ENCODE peak calls at places on chromosomes 16 and 17, in six cellular contexts. M, A, L, H, K and Y are unnamed samples.

GRCh38 chr17:75503976-75504346 is 11.4 kb downstream of the CASKIN2 start:
- DNase-seq in H (no peak), K (no peak), A (no peak), M (no peak), L (no peak), Y (no peak)

GRCh38 chr16:74997042-74997491 is 1.8 kb upstream of the ZNRF1 start:
- DNase-seq in M (no peak), A (no peak), H (peak), K (no peak), L (no peak), Y (no peak)

GRCh38 chr17:71237903-71238538 is 882.8 kb upstream of the SOX9 start:
- DNase-seq in A (no peak), K (no peak), H (peak), M (peak), L (peak), Y (no peak)

GRCh38 chr16:30434852-30435251 is 5.0 kb upstream of the DCTPP1 start:
- DNase-seq in M (no peak), A (no peak), K (no peak), H (no peak), L (no peak), Y (no peak)

GRCh38 chr17:46771601-46772012 is 46.9 kb downstream of the WNT3 start:
- DNase-seq in L (no peak), A (peak), H (peak), K (no peak), M (peak), Y (peak)

GRCh38 chr16:53090591-53091507 is 36.1 kb downstream of the CHD9 start:
- DNase-seq in H (peak), M (peak), L (peak), K (no peak), A (no peak), Y (no peak)

GRCh38 chr17:51258756-51259573 is 884 bp downstream of the MBTD1 start:
- DNase-seq in M (peak), H (peak), L (no peak), A (no peak), K (no peak), Y (peak)

GRCh38 chr16:2429771-2430663 is 770 bp downstream of the CCNF start:
- DNase-seq in M (peak), L (peak), K (no peak), A (no peak), H (peak), Y (no peak)

DNA sequence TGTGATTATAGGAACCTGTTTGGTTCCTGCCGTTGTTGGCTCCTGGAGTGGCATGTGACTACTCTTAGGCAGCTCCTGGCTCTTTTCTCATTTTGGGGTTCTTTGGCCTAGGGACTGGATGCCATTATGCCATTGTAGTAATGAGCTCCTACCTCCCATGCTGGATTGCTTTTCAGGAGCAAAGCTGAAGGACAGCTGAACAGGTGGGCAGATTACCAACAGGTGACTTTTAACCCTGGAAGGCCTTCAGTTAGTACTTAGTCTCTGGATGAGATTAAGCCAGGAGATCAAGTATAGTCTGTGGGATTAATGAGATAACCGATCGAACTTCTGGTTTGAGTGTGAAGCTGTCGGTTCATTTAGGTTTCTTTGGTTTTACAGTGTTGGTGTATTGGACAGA is 25.2 kb downstream of the WIPF2 start:
- DNase-seq in H (no peak), M (no peak), A (no peak), K (no peak), L (no peak), Y (no peak)
- H2BK120ac ChIP-seq in H (no peak), M (no peak), A (no peak), K (no peak), L (no peak), Y (no peak)

GRCh38 chr16:3837851-3838564 is 42.5 kb downstream of the CREBBP start:
- DNase-seq in L (no peak), M (no peak), A (no peak), H (no peak), K (no peak), Y (no peak)

GRCh38 chr16:3836641-3837040 is 43.9 kb downstream of the CREBBP start:
- DNase-seq in K (no peak), H (no peak), M (peak), L (peak), A (no peak), Y (no peak)

GRCh38 chr16:3839402-3840184 is 40.9 kb downstream of the CREBBP start:
- DNase-seq in M (no peak), H (no peak), L (no peak), K (no peak), A (no peak), Y (no peak)

GRCh38 chr16:3841729-3842508 is 38.6 kb downstream of the CREBBP start:
- DNase-seq in K (no peak), M (no peak), A (no peak), H (no peak), L (no peak), Y (no peak)

GRCh38 chr16:3838600-3839401 is 41.7 kb downstream of the CREBBP start:
- DNase-seq in K (no peak), L (peak), H (no peak), A (no peak), M (no peak), Y (no peak)
- H2BK15ac ChIP-seq in K (no peak), L (no peak), H (no peak), A (no peak), M (no peak), Y (no peak)

DNA sequence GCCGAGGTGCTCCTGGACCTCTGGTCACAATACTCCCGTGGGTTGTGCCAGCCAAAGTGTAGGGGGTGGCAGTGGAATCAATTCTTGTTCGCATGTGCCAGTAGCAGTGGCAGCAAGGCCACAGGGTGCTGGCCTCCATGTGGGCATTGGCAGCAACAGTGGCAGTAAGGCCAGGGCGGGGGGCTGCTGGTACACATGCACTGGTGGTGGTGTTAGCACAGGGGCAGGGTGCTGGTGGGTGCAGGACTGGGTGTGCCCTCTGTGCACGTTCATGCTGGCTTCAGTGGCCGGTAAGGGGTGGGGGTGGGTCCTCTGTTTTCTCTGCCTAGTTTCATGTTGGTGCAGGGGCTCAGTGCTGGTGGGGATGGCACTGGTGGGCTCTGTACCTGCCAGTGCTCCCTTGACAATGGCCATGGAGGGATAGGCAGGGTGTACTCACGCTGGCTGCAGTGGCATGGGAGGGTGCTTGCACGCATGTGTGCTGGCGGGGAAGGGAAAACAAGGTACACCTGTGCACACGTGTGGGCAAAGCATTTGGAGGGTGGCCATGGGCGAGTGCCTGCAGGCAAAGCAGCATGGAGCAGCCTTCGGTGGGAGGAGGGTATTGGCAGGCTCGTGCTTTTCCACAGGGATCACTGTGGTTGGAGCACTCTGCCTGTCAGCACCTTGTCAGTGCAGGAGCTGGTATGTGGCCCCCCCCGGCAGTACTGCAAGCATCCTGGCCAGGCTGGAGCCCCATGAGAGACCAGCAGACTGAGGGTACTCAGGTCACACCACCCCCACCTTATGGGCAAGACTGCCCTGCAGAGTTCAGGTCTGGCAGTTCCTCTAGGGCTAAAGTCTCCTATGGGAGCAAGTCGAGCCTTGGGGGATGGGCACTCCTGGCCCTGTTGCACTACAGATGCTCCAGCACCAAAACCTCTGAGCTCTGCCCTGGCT is 35.8 kb downstream of the NF1 start:
- DNase-seq in M (no peak), L (no peak), K (no peak), A (no peak), H (peak), Y (peak)
- H2BK120ac ChIP-seq in M (no peak), L (no peak), K (no peak), A (no peak), H (no peak), Y (no peak)

GRCh38 chr16:49641250-49641649 is 214.7 kb downstream of the ZNF423 start:
- DNase-seq in H (no peak), L (no peak), K (no peak), A (no peak), M (no peak), Y (no peak)

GRCh38 chr16:49643429-49644142 is 212.3 kb downstream of the ZNF423 start:
- DNase-seq in L (peak), H (no peak), K (no peak), M (peak), A (no peak), Y (no peak)

GRCh38 chr16:49645263-49645662 is 210.6 kb downstream of the ZNF423 start:
- DNase-seq in A (no peak), K (no peak), L (no peak), M (no peak), H (no peak), Y (no peak)

GRCh38 chr16:49640606-49641005 is 215.3 kb downstream of the ZNF423 start:
- DNase-seq in M (no peak), K (no peak), A (no peak), L (no peak), H (no peak), Y (no peak)

DNA sequence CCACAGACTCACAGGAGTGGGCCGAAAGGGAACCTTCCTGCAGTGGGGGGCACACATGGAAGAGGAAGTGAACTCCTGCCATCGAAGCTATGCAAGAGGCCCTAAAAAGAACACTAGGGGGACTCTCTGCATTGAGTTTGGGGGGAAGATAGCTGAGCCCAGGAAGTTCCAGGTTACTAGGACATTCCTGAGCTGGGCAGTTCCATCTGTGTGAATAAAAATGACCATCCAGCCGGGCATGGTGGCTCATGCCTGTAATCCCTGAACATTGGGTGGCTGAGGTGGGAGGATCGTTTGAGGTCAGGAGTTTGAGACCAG is 211.8 kb downstream of the ZNF423 start:
- DNase-seq in M (peak), K (no peak), L (no peak), A (no peak), H (peak), Y (no peak)
- H2BK15ac ChIP-seq in M (peak), K (no peak), L (peak), A (no peak), H (no peak), Y (no peak)

GRCh38 chr17:27585792-27586191 is 45.2 kb upstream of the LGALS9 start:
- DNase-seq in A (no peak), L (no peak), M (no peak), H (no peak), K (no peak), Y (no peak)
- H2BK120ac ChIP-seq in A (no peak), L (peak), M (no peak), H (no peak), K (no peak), Y (no peak)

GRCh38 chr17:31378638-31379037 is 12.8 kb upstream of the RAB11FIP4 start:
- DNase-seq in H (peak), K (no peak), A (no peak), L (no peak), M (no peak), Y (peak)

GRCh38 chr17:31373150-31374082 is 18.1 kb upstream of the RAB11FIP4 start:
- DNase-seq in H (peak), L (peak), M (peak), K (no peak), A (no peak), Y (no peak)

GRCh38 chr17:31374083-31374447 is 17.4 kb upstream of the RAB11FIP4 start:
- DNase-seq in A (no peak), L (no peak), H (no peak), K (no peak), M (no peak), Y (no peak)

GRCh38 chr17:31371511-31372097 is 19.9 kb upstream of the RAB11FIP4 start:
- DNase-seq in K (no peak), H (no peak), L (peak), M (peak), A (no peak), Y (no peak)

DNA sequence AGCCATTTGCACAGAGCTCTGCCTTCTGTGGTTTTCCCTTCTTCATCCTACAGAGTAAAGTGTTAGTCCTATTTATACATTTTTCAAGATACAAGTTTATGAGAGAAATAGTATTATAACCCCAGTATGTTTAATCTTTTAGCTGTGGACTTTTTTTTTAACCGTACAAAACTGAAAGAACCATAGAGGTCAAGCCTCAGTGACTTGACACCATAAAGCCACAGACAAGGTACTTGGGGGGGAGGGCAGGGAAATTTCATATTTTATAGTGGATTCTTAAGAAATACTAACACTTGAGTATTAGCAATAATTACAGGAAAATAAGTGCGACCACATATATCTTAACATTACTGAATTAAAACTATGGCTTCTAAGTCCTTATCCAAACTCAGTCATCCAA is 17.0 kb upstream of the RAB11FIP4 start:
- DNase-seq in L (no peak), K (no peak), M (no peak), H (no peak), A (no peak), Y (no peak)
- H2BK15ac ChIP-seq in L (no peak), K (no peak), M (no peak), H (no peak), A (no peak), Y (no peak)

GRCh38 chr16:10314811-10315210 is 71.0 kb upstream of the ATF7IP2 start:
- DNase-seq in H (peak), A (no peak), L (no peak), M (no peak), K (no peak), Y (no peak)

GRCh38 chr16:10317425-10318001 is 68.3 kb upstream of the ATF7IP2 start:
- DNase-seq in H (no peak), M (no peak), K (no peak), L (no peak), A (no peak), Y (no peak)

GRCh38 chr16:10321407-10322397 is 64.2 kb upstream of the ATF7IP2 start:
- DNase-seq in K (no peak), M (no peak), H (no peak), A (no peak), L (no peak), Y (no peak)

GRCh38 chr16:10322723-10323527 is 62.9 kb upstream of the ATF7IP2 start:
- DNase-seq in H (no peak), L (no peak), M (no peak), K (no peak), A (no peak), Y (no peak)

DNA sequence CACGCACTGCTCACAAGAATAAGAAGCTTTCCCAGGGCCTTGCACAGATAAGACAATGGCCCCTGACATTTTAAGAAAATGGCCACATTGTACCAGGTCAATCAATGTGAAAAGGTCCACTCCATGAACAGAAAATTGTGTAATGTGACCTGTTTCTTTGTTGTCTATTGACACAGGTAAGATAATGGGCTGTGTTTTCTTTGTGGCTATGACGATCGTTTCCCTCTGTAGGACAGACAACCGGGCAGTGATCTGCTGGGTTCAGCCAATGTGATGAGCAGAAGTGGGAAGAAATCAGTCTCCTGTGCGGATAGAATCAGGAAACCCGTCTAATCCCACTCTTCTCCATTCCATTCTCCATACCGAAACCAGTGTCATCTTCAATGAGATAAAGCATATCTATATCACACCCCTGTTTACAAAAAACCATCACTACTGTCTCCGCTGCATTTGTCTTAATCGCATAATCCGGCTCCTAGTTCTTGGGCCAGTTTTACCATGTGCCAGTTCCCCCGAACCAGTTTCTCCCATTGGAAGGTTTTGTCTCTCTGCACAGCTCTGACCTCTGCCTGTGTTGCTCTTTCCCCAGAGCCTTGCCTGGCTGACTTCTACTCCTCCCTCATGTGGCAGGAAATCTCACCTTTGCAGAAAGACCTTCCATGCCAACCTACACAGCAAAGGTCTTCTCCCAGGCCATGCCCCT is 66.9 kb upstream of the ATF7IP2 start:
- DNase-seq in K (no peak), H (no peak), A (no peak), M (no peak), L (no peak), Y (no peak)
- H2BK120ac ChIP-seq in K (no peak), H (no peak), A (no peak), M (no peak), L (no peak), Y (no peak)

DNA sequence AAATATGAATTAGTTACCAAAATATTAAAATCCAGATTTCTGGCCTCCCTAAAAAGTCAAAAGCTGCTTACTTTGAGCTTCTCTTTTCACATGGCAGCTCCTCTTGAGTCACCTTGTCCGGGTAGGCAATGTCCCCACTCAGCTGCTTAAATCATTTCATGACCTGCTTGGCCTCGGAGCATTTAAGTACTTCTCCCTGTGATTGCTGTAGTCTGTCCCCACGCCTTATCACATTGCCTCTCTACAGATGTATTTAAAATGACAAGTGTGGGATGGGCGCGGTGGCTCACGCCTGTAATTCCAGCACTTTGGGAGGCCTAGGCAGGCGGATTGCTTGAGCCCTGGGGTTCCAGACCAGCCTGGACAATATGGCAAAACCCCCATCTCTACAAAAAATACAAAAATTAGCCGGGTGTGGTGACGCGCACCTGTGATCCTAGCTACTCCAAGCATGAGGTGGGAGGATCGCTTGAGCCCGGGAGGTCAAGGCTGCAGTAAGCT is 1.2 kb upstream of the GJC1 start:
- DNase-seq in M (no peak), H (peak), A (no peak), K (no peak), L (no peak), Y (peak)
- H2BK15ac ChIP-seq in M (no peak), H (no peak), A (no peak), K (no peak), L (no peak), Y (no peak)

GRCh38 chr16:11561440-11561797 is 25.3 kb downstream of the LITAF start:
- DNase-seq in L (no peak), H (no peak), A (no peak), M (peak), K (no peak), Y (no peak)
- H2BK120ac ChIP-seq in L (peak), H (no peak), A (no peak), M (no peak), K (no peak), Y (no peak)

GRCh38 chr17:38706625-38707298 is 1.7 kb downstream of the MLLT6 start:
- DNase-seq in M (peak), A (no peak), L (no peak), H (no peak), K (peak), Y (no peak)
- H2BK15ac ChIP-seq in M (no peak), A (no peak), L (peak), H (no peak), K (peak), Y (no peak)